ENCODE peak calls at places on chromosomes 4 and X, in nine cellular contexts. U is progenitor cell of endocrine pancreas, Y is cardiac fibroblast, X is heart right ventricle, N is fibroblast of lung, V is tibial artery, F is cardiac muscle cell, L is body of pancreas, E is astrocyte. T is an unnamed sample.

GRCh38 chr4:24778427-24779225 is 16.7 kb upstream of the SOD3 start:
- DNase-seq in U (no peak), Y (peak; percentile 98), X (no peak), N (peak; percentile 99), V (peak; percentile 74), F (peak; percentile 99), L (no peak), E (peak; percentile 97), T (no peak)

GRCh38 chr4:8589831-8590545 is 2.6 kb upstream of the CPZ start:
- DNase-seq in U (no peak), Y (no peak), X (no peak), N (no peak), V (no peak), F (no peak), L (no peak), E (peak; percentile 16), T (no peak)

GRCh38 chr4:72084587-72085011 is 52.8 kb downstream of the NPFFR2 start:
- DNase-seq in U (no peak), Y (no peak), X (no peak), N (no peak), V (no peak), F (no peak), L (no peak), E (peak; percentile 57), T (no peak)

GRCh38 chrX:109475174-109475891 is 6.6 kb downstream of the GUCY2F start:
- DNase-seq in U (peak; percentile 34), Y (peak; percentile 57), X (no peak), N (peak; percentile 51), V (no peak), F (peak; percentile 67), L (peak; percentile 35), E (peak; percentile 12), T (peak; percentile 41)

GRCh38 chr4:3290476-3290875 is 2.3 kb upstream of the RGS12 start:
- DNase-seq in U (no peak), Y (no peak), X (no peak), N (no peak), V (peak; percentile 58), F (no peak), L (no peak), E (no peak), T (no peak)

GRCh38 chr4:84220990-84221389 is 278.1 kb downstream of the NKX6-1 start:
- DNase-seq in U (no peak), Y (no peak), X (no peak), N (no peak), V (no peak), F (no peak), L (no peak), E (no peak), T (no peak)

GRCh38 chrX:108186811-108187210 is 95.2 kb downstream of the ATG4A start:
- DNase-seq in U (no peak), Y (peak; percentile 81), X (no peak), N (peak; percentile 79), V (no peak), F (peak; percentile 60), L (no peak), E (peak; percentile 93), T (peak; percentile 14)

GRCh38 chrX:44063611-44064010 is 90.4 kb upstream of the NDP start:
- DNase-seq in U (no peak), Y (no peak), X (no peak), N (no peak), V (no peak), F (no peak), L (no peak), E (no peak), T (no peak)

GRCh38 chr4:188959424-188959823 is 820.2 kb downstream of the TRIML1 start:
- DNase-seq in U (no peak), Y (no peak), X (no peak), N (no peak), V (no peak), F (no peak), L (no peak), E (no peak), T (no peak)

GRCh38 chr4:26083987-26084386 is 170.0 kb downstream of the SMIM20 start:
- DNase-seq in U (no peak), Y (peak; percentile 86), X (no peak), N (peak; percentile 92), V (no peak), F (peak; percentile 45), L (no peak), E (peak; percentile 95), T (peak; percentile 25)

GRCh38 chrX:56782362-56782761 is 53.3 kb downstream of the NBDY start:
- DNase-seq in U (no peak), Y (no peak), X (no peak), N (no peak), V (no peak), F (no peak), L (no peak), E (no peak), T (no peak)

GRCh38 chr4:40573593-40574311 is 55.9 kb downstream of the RBM47 start:
- DNase-seq in U (no peak), Y (no peak), X (no peak), N (no peak), V (no peak), F (peak; percentile 56), L (no peak), E (no peak), T (no peak)

GRCh38 chrX:9534686-9535085 is 69.8 kb downstream of the TBL1X start:
- DNase-seq in U (no peak), Y (peak; percentile 62), X (no peak), N (peak; percentile 63), V (no peak), F (peak; percentile 74), L (no peak), E (peak; percentile 50), T (no peak)

GRCh38 chr4:1571986-1572385 is 112.1 kb downstream of the FAM53A start:
- DNase-seq in U (no peak), Y (no peak), X (peak; percentile 8), N (no peak), V (no peak), F (no peak), L (no peak), E (no peak), T (no peak)

GRCh38 chr4:33961751-33962150 is 2282.6 kb downstream of the ARAP2 start:
- DNase-seq in U (no peak), Y (peak; percentile 3), X (no peak), N (peak; percentile 2), V (no peak), F (no peak), L (no peak), E (peak; percentile 45), T (no peak)

GRCh38 chrX:11976663-11977062 is 161.6 kb upstream of the FRMPD4 start:
- DNase-seq in U (no peak), Y (no peak), X (no peak), N (no peak), V (no peak), F (no peak), L (no peak), E (no peak), T (no peak)

DNA sequence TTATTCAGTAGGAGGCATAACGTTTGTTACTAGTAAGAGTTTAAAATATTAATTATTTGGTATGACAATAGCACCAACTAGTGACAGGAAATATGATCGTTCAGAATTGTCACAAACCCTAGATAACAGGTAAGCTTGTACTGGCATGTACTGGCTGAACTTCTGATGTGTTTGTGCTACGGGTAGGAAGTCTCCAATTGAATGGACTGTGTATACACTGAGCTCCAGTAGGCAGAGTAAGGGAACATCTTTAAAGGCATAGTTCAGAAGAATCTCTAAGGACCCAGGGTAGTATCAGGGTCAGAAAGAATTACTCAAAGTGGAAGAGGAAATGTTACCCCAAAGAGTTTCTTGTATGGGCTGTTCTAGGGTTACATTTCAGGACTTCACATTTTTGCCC is 230.4 kb downstream of the EDA2R start:
- DNase-seq in U (no peak), Y (no peak), X (no peak), N (no peak), V (no peak), F (no peak), L (no peak), E (no peak), T (no peak)
- TF ChIP-seq CTCF in U (no peak), Y (no peak), X (no peak), N (no peak), V (no peak), F (no peak), L (no peak), E (no peak), T (no peak)

DNA sequence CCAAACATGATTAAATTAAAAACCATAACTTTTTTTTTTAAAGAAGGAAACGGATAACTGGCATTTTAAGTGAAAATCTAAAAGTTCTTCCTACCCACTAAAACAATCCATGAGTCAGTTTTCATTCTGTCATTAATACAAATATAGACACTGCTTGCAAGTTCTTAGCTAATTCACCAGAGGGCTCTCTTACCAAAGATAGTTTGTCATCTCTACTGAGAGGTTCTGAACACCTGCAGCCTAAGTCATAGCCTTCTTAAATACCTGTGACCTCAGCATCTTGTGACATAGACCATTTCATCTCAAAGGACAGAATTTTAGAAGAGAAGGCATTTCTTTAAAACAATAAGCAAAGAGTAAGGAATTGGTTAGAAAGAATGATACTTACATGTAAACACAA is 65.3 kb upstream of the FAM120C start:
- DNase-seq in U (no peak), Y (peak; percentile 48), X (no peak), N (peak; percentile 31), V (no peak), F (peak; percentile 38), L (no peak), E (peak; percentile 34), T (no peak)
- TF ChIP-seq CTCF in U (no peak), Y (peak; percentile 25), X (peak; percentile 19), N (peak; percentile 20), V (no peak), F (peak; percentile 35), L (peak; percentile 56), E (peak; percentile 17), T (peak; percentile 16)

GRCh38 chrX:153941331-153942252 is 2.9 kb downstream of the RENBP start:
- DNase-seq in U (no peak), Y (no peak), X (no peak), N (no peak), V (no peak), F (no peak), L (no peak), E (no peak), T (no peak)

GRCh38 chrX:153946910-153947769 is 2.7 kb upstream of the RENBP start:
- DNase-seq in U (peak; percentile 71), Y (peak; percentile 85), X (peak; percentile 73), N (peak; percentile 80), V (peak; percentile 77), F (peak; percentile 82), L (peak; percentile 73), E (peak; percentile 47), T (peak; percentile 92)

GRCh38 chrX:153944140-153944799 is at the start of gene RENBP:
- DNase-seq in U (no peak), Y (no peak), X (peak; percentile 64), N (no peak), V (peak; percentile 81), F (no peak), L (no peak), E (no peak), T (no peak)

GRCh38 chrX:153945956-153946909 is 1.8 kb upstream of the RENBP start:
- DNase-seq in U (no peak), Y (no peak), X (no peak), N (no peak), V (no peak), F (no peak), L (no peak), E (no peak), T (no peak)

GRCh38 chrX:153944800-153945150 is 332 bp upstream of the RENBP start:
- DNase-seq in U (no peak), Y (no peak), X (no peak), N (no peak), V (no peak), F (no peak), L (no peak), E (no peak), T (no peak)
- TF ChIP-seq CTCF in U (no peak), Y (no peak), X (no peak), N (no peak), V (no peak), F (no peak), L (no peak), E (no peak), T (no peak)

GRCh38 chr4:168673476-168673875 is 176.6 kb downstream of the PALLD start:
- DNase-seq in U (no peak), Y (no peak), X (no peak), N (no peak), V (no peak), F (no peak), L (no peak), E (no peak), T (no peak)
- TF ChIP-seq CTCF in U (no peak), Y (no peak), X (no peak), N (no peak), V (no peak), F (no peak), L (no peak), E (no peak), T (no peak)

T was measured in Calu3.